ENCODE peak calls at places on chromosomes 11 and 22, in ten cellular contexts. O, S, W, V, C, U, P, D, I and Y are unnamed samples.

GRCh38 chr11:95245038-95245437 is 14.0 kb upstream of the SESN3 start:
- DNase-seq in I (no peak), C (no peak), S (no peak), P (no peak), O (no peak), U (no peak), D (no peak), W (no peak), V (peak), Y (no peak)

GRCh38 chr11:27020736-27021135 is 19.9 kb upstream of the BBOX1 start:
- DNase-seq in V (no peak), D (no peak), I (no peak), C (no peak), U (peak), S (no peak), P (no peak), W (no peak), O (no peak), Y (no peak)

GRCh38 chr11:113578164-113578455 is 102.9 kb upstream of the DRD2 start:
- DNase-seq in I (no peak), P (no peak), U (no peak), D (no peak), S (no peak), C (no peak), V (no peak), O (no peak), W (no peak), Y (no peak)

GRCh38 chr22:31055322-31056159 is 25.6 kb upstream of the SMTN start:
- DNase-seq in O (no peak), D (peak), W (peak), C (peak), P (no peak), U (peak), S (no peak), V (no peak), I (peak), Y (peak)

GRCh38 chr11:62678770-62679696 is at the start of gene UBXN1:
- DNase-seq in I (peak), O (peak), V (peak), S (peak), U (peak), D (no peak), W (peak), P (peak), C (peak), Y (peak)

GRCh38 chr11:95363189-95363588 is 132.2 kb upstream of the SESN3 start:
- DNase-seq in O (no peak), S (no peak), W (no peak), I (no peak), V (no peak), C (no peak), D (no peak), P (no peak), U (no peak), Y (no peak)

GRCh38 chr11:62253999-62254542 is 12.0 kb downstream of the SCGB1D2 start:
- DNase-seq in O (peak), D (no peak), C (no peak), W (no peak), I (no peak), P (no peak), S (no peak), U (no peak), V (no peak), Y (no peak)

GRCh38 chr11:69352715-69353325 is 58.9 kb downstream of the MYEOV start:
- DNase-seq in V (peak), D (peak), C (peak), P (no peak), O (no peak), U (no peak), S (peak), W (no peak), I (no peak), Y (no peak)

GRCh38 chr22:31079095-31079642 is 1.9 kb upstream of the SMTN start:
- DNase-seq in W (no peak), I (no peak), C (no peak), O (no peak), S (no peak), V (no peak), D (no peak), P (no peak), U (peak), Y (no peak)

GRCh38 chr11:33900159-33900855 is 8.4 kb upstream of the LMO2 start:
- DNase-seq in V (no peak), C (no peak), W (no peak), O (no peak), D (no peak), S (no peak), U (no peak), I (no peak), P (no peak), Y (no peak)

GRCh38 chr11:116471608-116472007 is 301.2 kb downstream of the BUD13 start:
- DNase-seq in O (no peak), U (no peak), I (no peak), C (no peak), W (no peak), D (peak), V (no peak), P (no peak), S (no peak), Y (no peak)

GRCh38 chr22:26922804-26923203 is 265.4 kb downstream of the MIAT start:
- DNase-seq in D (no peak), W (no peak), O (peak), I (no peak), V (peak), C (no peak), U (no peak), P (no peak), S (peak), Y (no peak)

GRCh38 chr22:30857791-30858190 is 110.8 kb downstream of the MORC2 start:
- DNase-seq in I (no peak), S (no peak), U (peak), V (no peak), O (no peak), C (no peak), W (no peak), P (no peak), D (no peak), Y (no peak)

GRCh38 chr22:29110946-29111345 is 38.1 kb downstream of the KREMEN1 start:
- DNase-seq in I (no peak), C (no peak), S (no peak), O (no peak), D (no peak), U (no peak), V (no peak), P (no peak), W (no peak), Y (no peak)